ENCODE peak calls at places on chromosome 20, in seven cellular contexts. One of them, this sample, is unnamed.

GRCh38 chr20:22807646-22808045 is 223.3 kb upstream of the FOXA2 start:
- DNase-seq in IMR-90: peak; percentile 1
- DNase-seq in NB4: peak; percentile 8
- DNase-seq in uterus: no peak
- DNase-seq in adrenal gland: peak; percentile 23
- DNase-seq in breast epithelium: peak; percentile 78
- DNase-seq in ovary: no peak
- DNase-seq in this sample: no peak

GRCh38 chr20:7770578-7770977 is 169.7 kb downstream of the HAO1 start:
- DNase-seq in adrenal gland: no peak
- DNase-seq in NB4: no peak
- DNase-seq in uterus: no peak
- DNase-seq in ovary: no peak
- DNase-seq in IMR-90: no peak
- DNase-seq in breast epithelium: no peak
- DNase-seq in this sample: no peak

GRCh38 chr20:31713312-31714049 is 9.2 kb downstream of the BCL2L1 start:
- DNase-seq in adrenal gland: peak; percentile 69
- DNase-seq in IMR-90: peak; percentile 91
- DNase-seq in uterus: peak; percentile 73
- DNase-seq in breast epithelium: no peak
- DNase-seq in ovary: peak; percentile 41
- DNase-seq in NB4: no peak
- DNase-seq in this sample: peak; percentile 71

GRCh38 chr20:58989196-58989595 is 8.1 kb downstream of the NELFCD start:
- DNase-seq in IMR-90: no peak
- DNase-seq in ovary: no peak
- DNase-seq in uterus: peak; percentile 4
- DNase-seq in adrenal gland: no peak
- DNase-seq in breast epithelium: no peak
- DNase-seq in NB4: no peak
- DNase-seq in this sample: no peak

GRCh38 chr20:46028772-46029371 is at the start of gene SLC12A5:
- DNase-seq in uterus: no peak
- DNase-seq in NB4: no peak
- DNase-seq in breast epithelium: no peak
- DNase-seq in adrenal gland: no peak
- DNase-seq in IMR-90: no peak
- DNase-seq in ovary: no peak
- DNase-seq in this sample: no peak

GRCh38 chr20:57659131-57659788 is 39.0 kb upstream of the ZBP1 start:
- DNase-seq in ovary: peak; percentile 16
- DNase-seq in uterus: peak; percentile 9
- DNase-seq in IMR-90: no peak
- DNase-seq in NB4: no peak
- DNase-seq in breast epithelium: peak; percentile 22
- DNase-seq in adrenal gland: peak; percentile 9
- DNase-seq in this sample: no peak

GRCh38 chr20:32352101-32352720 is 5.9 kb upstream of the ASXL1 start:
- DNase-seq in uterus: no peak
- DNase-seq in NB4: no peak
- DNase-seq in breast epithelium: no peak
- DNase-seq in IMR-90: no peak
- DNase-seq in adrenal gland: no peak
- DNase-seq in ovary: no peak
- DNase-seq in this sample: no peak

GRCh38 chr20:13800728-13801134 is 15.9 kb downstream of the NDUFAF5 start:
- DNase-seq in NB4: no peak
- DNase-seq in uterus: peak; percentile 82
- DNase-seq in adrenal gland: peak; percentile 97
- DNase-seq in IMR-90: peak; percentile 85
- DNase-seq in breast epithelium: peak; percentile 77
- DNase-seq in ovary: peak; percentile 73
- DNase-seq in this sample: peak; percentile 30

GRCh38 chr20:59006167-59006863 is 739 bp downstream of the CTSZ start:
- DNase-seq in uterus: peak; percentile 29
- DNase-seq in IMR-90: no peak
- DNase-seq in breast epithelium: peak; percentile 55
- DNase-seq in NB4: no peak
- DNase-seq in adrenal gland: peak; percentile 41
- DNase-seq in ovary: peak; percentile 64
- DNase-seq in this sample: peak; percentile 43

GRCh38 chr20:51460163-51460562 is 82.4 kb downstream of the NFATC2 start:
- DNase-seq in uterus: no peak
- DNase-seq in IMR-90: no peak
- DNase-seq in adrenal gland: no peak
- DNase-seq in ovary: no peak
- DNase-seq in NB4: no peak
- DNase-seq in breast epithelium: no peak
- DNase-seq in this sample: no peak

GRCh38 chr20:17825949-17826843 is 126.4 kb downstream of the BANF2 start:
- DNase-seq in ovary: no peak
- DNase-seq in IMR-90: peak; percentile 46
- DNase-seq in adrenal gland: no peak
- DNase-seq in breast epithelium: no peak
- DNase-seq in uterus: no peak
- DNase-seq in NB4: no peak
- DNase-seq in this sample: no peak

GRCh38 chr20:25310268-25310920 is 62.5 kb downstream of the PYGB start:
- DNase-seq in NB4: peak; percentile 94
- DNase-seq in breast epithelium: no peak
- DNase-seq in uterus: peak; percentile 54
- DNase-seq in adrenal gland: peak; percentile 93
- DNase-seq in ovary: no peak
- DNase-seq in IMR-90: peak; percentile 96
- DNase-seq in this sample: peak; percentile 77

GRCh38 chr20:5691918-5692618 is 58.1 kb upstream of the SHLD1 start:
- DNase-seq in ovary: no peak
- DNase-seq in IMR-90: no peak
- DNase-seq in breast epithelium: no peak
- DNase-seq in NB4: no peak
- DNase-seq in adrenal gland: no peak
- DNase-seq in uterus: no peak
- DNase-seq in this sample: no peak

GRCh38 chr20:6074145-6074561 is 20.3 kb upstream of the LRRN4 start:
- DNase-seq in IMR-90: no peak
- DNase-seq in NB4: peak; percentile 57
- DNase-seq in uterus: no peak
- DNase-seq in adrenal gland: peak; percentile 23
- DNase-seq in breast epithelium: no peak
- DNase-seq in ovary: no peak
- DNase-seq in this sample: no peak

GRCh38 chr20:54557836-54558590 is 82.6 kb downstream of the DOK5 start:
- DNase-seq in ovary: no peak
- DNase-seq in NB4: no peak
- DNase-seq in uterus: no peak
- DNase-seq in IMR-90: peak; percentile 50
- DNase-seq in breast epithelium: no peak
- DNase-seq in adrenal gland: no peak
- DNase-seq in this sample: no peak

GRCh38 chr20:53917145-53918009 is 153.0 kb downstream of the BCAS1 start:
- DNase-seq in adrenal gland: peak; percentile 56
- DNase-seq in NB4: peak; percentile 61
- DNase-seq in ovary: peak; percentile 38
- DNase-seq in IMR-90: no peak
- DNase-seq in breast epithelium: no peak
- DNase-seq in uterus: peak; percentile 35
- DNase-seq in this sample: no peak

GRCh38 chr20:24895898-24896658 is 53.0 kb upstream of the CST7 start:
- DNase-seq in adrenal gland: no peak
- DNase-seq in uterus: no peak
- DNase-seq in NB4: no peak
- DNase-seq in breast epithelium: no peak
- DNase-seq in ovary: no peak
- DNase-seq in IMR-90: no peak
- DNase-seq in this sample: no peak

GRCh38 chr20:10430000-10430466 is 4.0 kb downstream of the MKKS start:
- DNase-seq in IMR-90: peak; percentile 32
- DNase-seq in breast epithelium: no peak
- DNase-seq in ovary: no peak
- DNase-seq in NB4: no peak
- DNase-seq in adrenal gland: no peak
- DNase-seq in uterus: no peak
- DNase-seq in this sample: peak; percentile 25

GRCh38 chr20:57619053-57619831 is 984 bp downstream of the ZBP1 start:
- DNase-seq in breast epithelium: no peak
- DNase-seq in NB4: peak; percentile 89
- DNase-seq in adrenal gland: peak; percentile 45
- DNase-seq in IMR-90: no peak
- DNase-seq in ovary: no peak
- DNase-seq in uterus: no peak
- DNase-seq in this sample: no peak

GRCh38 chr20:58630063-58630462 is 21.0 kb upstream of the STX16 start:
- DNase-seq in uterus: no peak
- DNase-seq in ovary: no peak
- DNase-seq in IMR-90: peak; percentile 47
- DNase-seq in NB4: no peak
- DNase-seq in breast epithelium: no peak
- DNase-seq in adrenal gland: no peak
- DNase-seq in this sample: peak; percentile 47

GRCh38 chr20:45704969-45705637 is at the start of gene WFDC10B:
- DNase-seq in IMR-90: no peak
- DNase-seq in uterus: no peak
- DNase-seq in adrenal gland: no peak
- DNase-seq in ovary: no peak
- DNase-seq in breast epithelium: no peak
- DNase-seq in NB4: no peak
- DNase-seq in this sample: no peak

DNA sequence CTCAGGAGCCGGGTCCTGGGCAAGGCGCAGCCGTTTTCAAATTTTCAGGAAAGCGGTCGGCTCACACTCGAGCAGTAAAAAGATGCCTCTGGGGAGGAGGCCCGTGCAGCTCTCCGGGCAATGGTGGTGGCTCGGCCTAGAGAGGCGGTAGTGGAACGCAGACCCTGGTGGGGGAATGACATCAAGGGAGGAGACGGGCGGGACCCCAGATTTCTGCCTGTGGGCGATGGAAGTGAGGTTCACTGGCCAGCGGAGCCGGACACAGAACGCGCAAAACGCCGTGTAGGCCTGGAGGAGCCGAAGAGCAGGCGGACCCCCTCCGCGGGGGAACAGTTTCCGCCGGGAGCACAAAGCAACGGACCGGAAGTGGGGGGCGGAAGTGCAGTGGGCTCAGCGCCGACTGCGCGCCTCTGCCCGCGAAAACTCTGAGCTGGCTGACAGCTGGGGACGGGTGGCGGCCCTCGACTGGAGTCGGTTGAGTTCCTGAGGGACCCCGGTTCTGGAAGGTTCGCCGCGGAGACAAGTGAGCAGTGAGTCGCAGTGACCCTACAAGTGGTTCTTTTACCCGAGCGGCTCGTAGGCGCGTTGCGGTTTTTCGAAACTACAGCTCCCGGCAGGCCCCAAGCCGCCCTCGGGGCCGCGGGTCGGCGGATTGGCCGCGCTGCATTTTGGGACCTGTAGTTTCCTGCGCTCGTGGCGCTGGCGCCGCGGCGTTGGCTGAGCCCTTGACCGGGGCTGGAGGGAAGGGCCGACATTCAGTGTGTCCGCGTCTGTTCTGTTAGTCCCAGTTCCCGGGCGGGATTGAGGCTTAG is at the start of gene RTEL1:
- DNase-seq in NB4: peak; percentile 94
- DNase-seq in adrenal gland: peak; percentile 92
- DNase-seq in breast epithelium: peak; percentile 91
- DNase-seq in ovary: peak; percentile 92
- DNase-seq in IMR-90: peak; percentile 91
- DNase-seq in uterus: peak; percentile 92
- DNase-seq in this sample: peak; percentile 99
- TF ChIP-seq POLR2A in NB4: peak; percentile 39
- TF ChIP-seq POLR2A in adrenal gland: peak; percentile 21
- TF ChIP-seq POLR2A in breast epithelium: peak; percentile 43
- TF ChIP-seq POLR2A in ovary: peak; percentile 60
- TF ChIP-seq POLR2A in IMR-90: no peak
- TF ChIP-seq POLR2A in uterus: no peak
- TF ChIP-seq POLR2A in this sample: peak; percentile 63

DNA sequence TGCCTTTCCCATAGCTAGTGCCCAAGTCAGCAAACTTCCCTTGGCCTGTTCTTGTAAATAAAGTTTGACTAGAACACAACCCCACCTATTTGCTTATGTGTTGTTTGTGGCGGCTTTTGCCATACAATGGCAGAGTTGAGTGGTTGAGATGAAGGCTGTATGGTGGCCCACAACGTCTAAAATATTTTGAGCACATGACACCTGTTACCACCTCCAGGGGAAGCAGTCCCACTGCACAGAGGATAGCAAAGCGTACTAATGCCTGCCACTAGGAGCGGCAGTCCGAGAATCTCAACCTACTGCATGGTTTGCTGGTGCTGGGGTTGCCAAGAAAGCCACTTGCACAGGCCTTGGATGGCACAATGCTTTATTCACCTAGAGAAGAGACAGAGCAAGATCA is 58.6 kb downstream of the TGM2 start:
- DNase-seq in uterus: no peak
- DNase-seq in ovary: no peak
- DNase-seq in IMR-90: no peak
- DNase-seq in NB4: no peak
- DNase-seq in adrenal gland: no peak
- DNase-seq in breast epithelium: no peak
- DNase-seq in this sample: no peak
- TF ChIP-seq POLR2A in uterus: no peak
- TF ChIP-seq POLR2A in ovary: no peak
- TF ChIP-seq POLR2A in IMR-90: no peak
- TF ChIP-seq POLR2A in NB4: no peak
- TF ChIP-seq POLR2A in adrenal gland: no peak
- TF ChIP-seq POLR2A in breast epithelium: no peak
- TF ChIP-seq POLR2A in this sample: no peak

GRCh38 chr20:63525968-63526367 is 5.4 kb downstream of the PPDPF start:
- DNase-seq in adrenal gland: no peak
- DNase-seq in ovary: no peak
- DNase-seq in NB4: no peak
- DNase-seq in breast epithelium: no peak
- DNase-seq in IMR-90: no peak
- DNase-seq in uterus: no peak
- DNase-seq in this sample: no peak
- TF ChIP-seq POLR2A in adrenal gland: no peak
- TF ChIP-seq POLR2A in ovary: no peak
- TF ChIP-seq POLR2A in NB4: no peak
- TF ChIP-seq POLR2A in breast epithelium: no peak
- TF ChIP-seq POLR2A in IMR-90: no peak
- TF ChIP-seq POLR2A in uterus: no peak
- TF ChIP-seq POLR2A in this sample: no peak

DNA sequence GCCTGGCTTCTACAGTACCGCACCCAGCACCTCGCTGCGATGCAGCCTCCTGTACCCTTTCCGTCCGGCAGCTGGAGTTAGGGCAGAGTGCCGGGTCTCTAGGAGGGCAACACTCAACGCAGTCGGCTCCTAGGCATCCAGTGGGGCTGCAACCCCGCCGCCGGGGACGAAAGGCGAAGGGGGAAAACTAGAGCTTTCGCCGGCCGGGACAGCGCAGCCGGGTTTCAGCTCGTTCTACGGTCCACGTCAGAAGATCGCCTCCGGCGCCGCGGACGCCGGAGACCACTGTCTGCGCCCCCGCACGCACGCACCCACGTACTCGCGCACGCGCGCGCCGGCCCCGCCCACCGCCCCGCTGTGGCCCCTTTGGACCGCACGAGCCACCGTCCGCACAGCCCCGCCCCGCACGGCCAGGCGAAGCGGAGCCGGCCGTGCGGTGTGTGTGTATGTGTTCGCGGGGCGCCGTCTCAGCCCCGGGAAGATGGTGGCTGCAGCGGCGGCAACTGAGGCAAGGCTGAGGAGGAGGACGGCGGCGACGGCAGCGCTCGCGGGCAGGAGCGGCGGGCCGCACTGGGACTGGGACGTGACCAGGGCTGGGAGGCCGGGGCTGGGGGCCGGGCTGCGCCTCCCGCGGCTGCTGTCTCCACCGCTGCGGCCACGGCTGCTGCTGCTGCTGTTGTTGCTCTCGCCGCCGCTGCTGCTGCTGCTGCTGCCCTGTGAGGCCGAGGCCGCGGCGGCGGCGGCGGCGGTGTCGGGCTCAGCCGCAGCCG is at the start of gene ATRN:
- DNase-seq in ovary: peak; percentile 97
- DNase-seq in breast epithelium: peak; percentile 83
- DNase-seq in NB4: peak; percentile 95
- DNase-seq in IMR-90: peak; percentile 89
- DNase-seq in uterus: peak; percentile 94
- DNase-seq in adrenal gland: peak; percentile 92
- DNase-seq in this sample: peak; percentile 84
- TF ChIP-seq POLR2A in ovary: peak; percentile 48
- TF ChIP-seq POLR2A in breast epithelium: no peak
- TF ChIP-seq POLR2A in NB4: peak; percentile 98
- TF ChIP-seq POLR2A in IMR-90: peak; percentile 89
- TF ChIP-seq POLR2A in uterus: peak; percentile 45
- TF ChIP-seq POLR2A in adrenal gland: peak; percentile 89
- TF ChIP-seq POLR2A in this sample: peak; percentile 93

This sample was measured in H54.